ENCODE peak calls at places on chromosome 20, in ten cellular contexts. I is astrocyte of the cerebellum; E is adrenal gland; Z is stimulated activated CD4-positive, alpha-beta T cell treated with anti-CD3 and anti-CD28 coated beads, Interleukin-15, amount 100 ng/mL, for 1 hour; X is AG08396; Q is AML-193; J is H9; D is OCI-M1; O is MCF 10A; S is NCI-H1436. N is an unnamed sample.

GRCh38 chr20:53878262-53879047 is 191.9 kb downstream of the BCAS1 start:
- DNase-seq in I (no peak), E (no peak), Z (no peak), X (no peak), Q (no peak), J (no peak), D (no peak), O (no peak), S (no peak), N (no peak)

GRCh38 chr20:34374209-34374749 is 11.2 kb downstream of the ITCH start:
- DNase-seq in I (no peak), E (no peak), Z (no peak), X (no peak), Q (no peak), J (no peak), D (no peak), O (no peak), S (no peak), N (no peak)

GRCh38 chr20:18011482-18011881 is 42.7 kb downstream of the MGME1 start:
- DNase-seq in I (no peak), E (no peak), Z (no peak), X (no peak), Q (no peak), J (no peak), D (no peak), O (no peak), S (no peak), N (no peak)

GRCh38 chr20:24432057-24432456 is 37.4 kb upstream of the SYNDIG1 start:
- DNase-seq in I (no peak), E (no peak), Z (no peak), X (no peak), Q (no peak), J (peak; percentile 58), D (no peak), O (no peak), S (no peak), N (no peak)

GRCh38 chr20:47487175-47487917 is 14.3 kb upstream of the NCOA3 start:
- DNase-seq in I (no peak), E (no peak), Z (peak; percentile 29), X (no peak), Q (no peak), J (no peak), D (peak; percentile 95), O (no peak), S (no peak), N (no peak)

GRCh38 chr20:63501818-63502670 is 3.2 kb upstream of the EEF1A2 start:
- DNase-seq in I (no peak), E (no peak), Z (no peak), X (no peak), Q (no peak), J (peak; percentile 69), D (no peak), O (no peak), S (peak; percentile 82), N (no peak)

GRCh38 chr20:45742596-45742995 is 20.4 kb downstream of the SPINT4 start:
- DNase-seq in I (no peak), E (no peak), Z (no peak), X (no peak), Q (no peak), J (no peak), D (no peak), O (no peak), S (no peak), N (no peak)

GRCh38 chr20:63005862-63006564 is 751 bp downstream of the BHLHE23 start:
- DNase-seq in I (no peak), E (no peak), Z (no peak), X (no peak), Q (no peak), J (peak; percentile 64), D (no peak), O (no peak), S (no peak), N (no peak)

GRCh38 chr20:53949319-53949839 is 121.0 kb downstream of the BCAS1 start:
- DNase-seq in I (peak; percentile 90), E (no peak), Z (peak; percentile 41), X (peak; percentile 79), Q (peak; percentile 54), J (no peak), D (peak; percentile 23), O (peak; percentile 72), S (no peak), N (no peak)

GRCh38 chr20:50379049-50379990 is 130.9 kb upstream of the PTPN1 start:
- DNase-seq in I (peak; percentile 16), E (peak; percentile 92), Z (no peak), X (peak; percentile 56), Q (peak; percentile 85), J (no peak), D (no peak), O (peak; percentile 91), S (peak; percentile 13), N (peak; percentile 92)

GRCh38 chr20:49579874-49580817 is 12.2 kb upstream of the PTGIS start:
- DNase-seq in I (peak; percentile 69), E (no peak), Z (no peak), X (no peak), Q (no peak), J (no peak), D (no peak), O (no peak), S (no peak), N (no peak)

GRCh38 chr20:13325033-13325432 is 104.0 kb downstream of the ISM1 start:
- DNase-seq in I (no peak), E (no peak), Z (no peak), X (peak; percentile 33), Q (no peak), J (peak; percentile 82), D (peak; percentile 41), O (peak; percentile 51), S (no peak), N (no peak)

GRCh38 chr20:46568570-46569129 is 18.2 kb upstream of the OCSTAMP start:
- DNase-seq in I (peak; percentile 41), E (peak; percentile 56), Z (no peak), X (peak; percentile 51), Q (no peak), J (no peak), D (peak; percentile 23), O (peak; percentile 81), S (peak; percentile 29), N (peak; percentile 78)

GRCh38 chr20:37676440-37676839 is 17.4 kb upstream of the CTNNBL1 start:
- DNase-seq in I (no peak), E (no peak), Z (no peak), X (no peak), Q (no peak), J (no peak), D (no peak), O (no peak), S (no peak), N (no peak)

GRCh38 chr20:61737812-61738443 is 327.8 kb downstream of the TAF4 start:
- DNase-seq in I (no peak), E (no peak), Z (no peak), X (no peak), Q (no peak), J (no peak), D (no peak), O (no peak), S (no peak), N (no peak)

GRCh38 chr20:1895674-1896496 is 678 bp downstream of the SIRPA start:
- DNase-seq in I (no peak), E (no peak), Z (no peak), X (peak; percentile 44), Q (no peak), J (peak; percentile 43), D (peak; percentile 52), O (peak; percentile 48), S (no peak), N (no peak)

GRCh38 chr20:47677314-47678129 is 107.8 kb downstream of the SULF2 start:
- DNase-seq in I (no peak), E (no peak), Z (peak; percentile 60), X (peak; percentile 50), Q (peak; percentile 6), J (peak; percentile 88), D (peak; percentile 55), O (peak; percentile 60), S (peak; percentile 19), N (no peak)

GRCh38 chr20:52826321-52826720 is 145.8 kb upstream of the TSHZ2 start:
- DNase-seq in I (no peak), E (no peak), Z (no peak), X (no peak), Q (no peak), J (no peak), D (no peak), O (no peak), S (no peak), N (no peak)

GRCh38 chr20:63587781-63588591 is 13.9 kb upstream of the HELZ2 start:
- DNase-seq in I (no peak), E (no peak), Z (no peak), X (no peak), Q (no peak), J (no peak), D (no peak), O (no peak), S (no peak), N (no peak)

GRCh38 chr20:7272512-7272911 is 505.0 kb downstream of the BMP2 start:
- DNase-seq in I (peak; percentile 26), E (no peak), Z (no peak), X (no peak), Q (no peak), J (no peak), D (no peak), O (peak; percentile 18), S (no peak), N (no peak)

GRCh38 chr20:63740070-63740500 is 509 bp downstream of the SLC2A4RG start:
- DNase-seq in I (no peak), E (peak; percentile 60), Z (no peak), X (peak; percentile 85), Q (no peak), J (peak; percentile 32), D (peak; percentile 64), O (no peak), S (no peak), N (no peak)

GRCh38 chr20:38338849-38339520 is 7.3 kb upstream of the LBP start:
- DNase-seq in I (no peak), E (no peak), Z (no peak), X (no peak), Q (no peak), J (peak; percentile 73), D (peak; percentile 11), O (peak; percentile 28), S (no peak), N (no peak)

GRCh38 chr20:37075932-37076685 is 19.7 kb downstream of the RBL1 start:
- DNase-seq in I (no peak), E (no peak), Z (no peak), X (peak; percentile 37), Q (no peak), J (no peak), D (no peak), O (no peak), S (no peak), N (no peak)

GRCh38 chr20:52675414-52675813 is 296.7 kb upstream of the TSHZ2 start:
- DNase-seq in I (no peak), E (no peak), Z (no peak), X (no peak), Q (no peak), J (no peak), D (no peak), O (no peak), S (no peak), N (no peak)

GRCh38 chr20:52302736-52303135 is 111.2 kb upstream of the ZFP64 start:
- DNase-seq in I (no peak), E (no peak), Z (no peak), X (no peak), Q (no peak), J (no peak), D (no peak), O (no peak), S (no peak), N (no peak)

GRCh38 chr20:48908661-48909316 is 12.7 kb upstream of the ARFGEF2 start:
- DNase-seq in I (no peak), E (no peak), Z (no peak), X (no peak), Q (peak; percentile 19), J (no peak), D (no peak), O (no peak), S (no peak), N (no peak)

GRCh38 chr20:49392745-49393144 is 89.7 kb downstream of the KCNB1 start:
- DNase-seq in I (no peak), E (no peak), Z (no peak), X (no peak), Q (no peak), J (no peak), D (no peak), O (no peak), S (no peak), N (no peak)

GRCh38 chr20:37309290-37309689 is 19.8 kb downstream of the MANBAL start:
- DNase-seq in I (no peak), E (no peak), Z (no peak), X (no peak), Q (no peak), J (no peak), D (no peak), O (no peak), S (no peak), N (no peak)